ENCODE peak calls at places on chromosomes 2 and 18, in five cellular contexts. F, B, C, U and J are unnamed samples.
A peak's percentile ranks its signal among the peaks of the same experiment; 100 is the strongest.

GRCh38 chr2:233059797-233060499 is at the start of gene INPP5D:
- DNase-seq in F (peak; percentile 64), B (peak; percentile 68), C (peak; percentile 63), U (no peak), J (peak; percentile 36)

GRCh38 chr2:174570325-174570958 is 27.2 kb downstream of the WIPF1 start:
- DNase-seq in F (no peak), B (no peak), C (no peak), U (no peak), J (no peak)

GRCh38 chr2:160576054-160576499 is 82.5 kb upstream of the RBMS1 start:
- DNase-seq in F (no peak), B (no peak), C (no peak), U (no peak), J (no peak)

GRCh38 chr18:72847134-72847533 is 20.7 kb downstream of the NETO1 start:
- DNase-seq in F (no peak), B (no peak), C (no peak), U (no peak), J (no peak)

GRCh38 chr18:22194151-22194598 is 24.8 kb downstream of the GATA6 start:
- DNase-seq in F (no peak), B (no peak), C (no peak), U (no peak), J (no peak)

GRCh38 chr2:142190805-142191204 is 60.0 kb upstream of the LRP1B start:
- DNase-seq in F (no peak), B (no peak), C (no peak), U (no peak), J (no peak)

GRCh38 chr2:207330912-207331311 is 165.2 kb upstream of the KLF7 start:
- DNase-seq in F (no peak), B (no peak), C (peak; percentile 36), U (peak; percentile 24), J (no peak)

GRCh38 chr2:222709191-222709891 is 37.9 kb downstream of the MOGAT1 start:
- DNase-seq in F (peak; percentile 73), B (peak; percentile 94), C (no peak), U (no peak), J (peak; percentile 63)

GRCh38 chr2:67240507-67240906 is 156.6 kb upstream of the ETAA1 start:
- DNase-seq in F (no peak), B (no peak), C (no peak), U (no peak), J (no peak)

GRCh38 chr2:238130696-238131628 is 7.5 kb upstream of the KLHL30 start:
- DNase-seq in F (no peak), B (peak; percentile 86), C (no peak), U (no peak), J (no peak)

GRCh38 chr18:35510071-35511010 is 12.6 kb upstream of the INO80C start:
- DNase-seq in F (no peak), B (no peak), C (no peak), U (no peak), J (no peak)

GRCh38 chr2:186771395-186771794 is 77.5 kb downstream of the FAM171B start:
- DNase-seq in F (no peak), B (no peak), C (no peak), U (no peak), J (no peak)

GRCh38 chr2:100752628-100753333 is 67.2 kb upstream of the NPAS2 start:
- DNase-seq in F (no peak), B (no peak), C (no peak), U (no peak), J (no peak)

GRCh38 chr2:217835931-217836881 is 166.6 kb downstream of the TNS1 start:
- DNase-seq in F (no peak), B (no peak), C (no peak), U (no peak), J (peak; percentile 80)

GRCh38 chr2:145325485-145325884 is 805.6 kb upstream of the ZEB2 start:
- DNase-seq in F (no peak), B (no peak), C (no peak), U (no peak), J (no peak)

GRCh38 chr2:74332550-74333174 is 10.6 kb downstream of the SLC4A5 start:
- DNase-seq in F (no peak), B (no peak), C (no peak), U (no peak), J (no peak)

GRCh38 chr2:27494944-27495554 is at the start of gene FNDC4:
- DNase-seq in F (peak; percentile 63), B (no peak), C (peak; percentile 11), U (peak; percentile 38), J (peak; percentile 31)

GRCh38 chr18:47175283-47175894 is 775 bp downstream of the IER3IP1 start:
- DNase-seq in F (no peak), B (no peak), C (no peak), U (no peak), J (no peak)

GRCh38 chr2:33765122-33765521 is 166.0 kb upstream of the FAM98A start:
- DNase-seq in F (no peak), B (no peak), C (no peak), U (no peak), J (no peak)

GRCh38 chr2:212926948-212927347 is 224.5 kb downstream of the IKZF2 start:
- DNase-seq in F (peak; percentile 69), B (no peak), C (no peak), U (no peak), J (peak; percentile 58)

GRCh38 chr18:60684843-60685513 is 312.4 kb upstream of the MC4R start:
- DNase-seq in F (no peak), B (no peak), C (no peak), U (no peak), J (no peak)

GRCh38 chr18:10299686-10300085 is 154.7 kb upstream of the APCDD1 start:
- DNase-seq in F (no peak), B (no peak), C (no peak), U (no peak), J (no peak)

GRCh38 chr18:13501896-13502295 is 224.5 kb downstream of the FAM210A start:
- DNase-seq in F (no peak), B (no peak), C (peak; percentile 29), U (no peak), J (no peak)

GRCh38 chr2:210459925-210460862 is 16.4 kb downstream of the LANCL1 start:
- DNase-seq in F (no peak), B (no peak), C (no peak), U (no peak), J (no peak)

GRCh38 chr2:12057436-12058166 is 311.2 kb downstream of the LPIN1 start:
- DNase-seq in F (peak; percentile 66), B (no peak), C (no peak), U (no peak), J (peak; percentile 22)

GRCh38 chr2:238139141-238139840 is 823 bp downstream of the KLHL30 start:
- DNase-seq in F (no peak), B (no peak), C (peak; percentile 36), U (no peak), J (peak; percentile 31)

GRCh38 chr2:60091311-60091710 is 462.1 kb downstream of the BCL11A start:
- DNase-seq in F (no peak), B (no peak), C (no peak), U (no peak), J (no peak)

GRCh38 chr18:26803643-26804042 is 61.9 kb downstream of the AQP4 start:
- DNase-seq in F (no peak), B (no peak), C (no peak), U (no peak), J (no peak)

GRCh38 chr18:46155652-46156051 is 51.5 kb downstream of the HAUS1 start:
- DNase-seq in F (no peak), B (no peak), C (peak; percentile 15), U (no peak), J (no peak)

GRCh38 chr2:173086518-173087213 is 11.0 kb downstream of the MAP3K20 start:
- DNase-seq in F (no peak), B (no peak), C (no peak), U (no peak), J (no peak)

GRCh38 chr18:8232791-8233190 is 376.4 kb upstream of the RAB12 start:
- DNase-seq in F (no peak), B (no peak), C (no peak), U (no peak), J (no peak)

GRCh38 chr18:78758496-78758895 is 221.1 kb upstream of the SALL3 start:
- DNase-seq in F (no peak), B (no peak), C (no peak), U (no peak), J (no peak)

GRCh38 chr2:171958475-171958874 is 36.2 kb downstream of the HAT1 start:
- DNase-seq in F (no peak), B (no peak), C (no peak), U (no peak), J (no peak)